ENCODE peak calls at places on chromosomes 3 and 15, in four cellular contexts. Y is MG63, X is WTC11, F is right cardiac atrium. S is an unnamed sample.

GRCh38 chr3:70754314-70754713 is 441.9 kb upstream of the MDFIC2 start:
- DNase-seq in Y (no peak), X (no peak), F (no peak), S (no peak)

GRCh38 chr3:48636149-48636548 is 888 bp upstream of the SLC26A6 start:
- DNase-seq in Y (no peak), X (no peak), F (no peak), S (no peak)

GRCh38 chr15:100751585-100751984 is 128.0 kb upstream of the ALDH1A3 start:
- DNase-seq in Y (no peak), X (no peak), F (no peak), S (no peak)

GRCh38 chr15:70308011-70308761 is 210.5 kb upstream of the TLE3 start:
- DNase-seq in Y (no peak), X (no peak), F (no peak), S (no peak)

GRCh38 chr3:141797167-141797773 is 34.1 kb downstream of the GRK7 start:
- DNase-seq in Y (no peak), X (peak), F (peak), S (no peak)

GRCh38 chr3:151852074-151852811 is 21.2 kb upstream of the SUCNR1 start:
- DNase-seq in Y (no peak), X (no peak), F (no peak), S (no peak)

GRCh38 chr15:26772588-26773484 is at the start of gene GABRB3:
- DNase-seq in Y (peak), X (peak), F (peak), S (peak)

GRCh38 chr3:183490653-183491052 is 62.2 kb upstream of the MCF2L2 start:
- DNase-seq in Y (no peak), X (no peak), F (no peak), S (peak)

GRCh38 chr3:10245313-10245712 is 2.9 kb upstream of the TATDN2 start:
- DNase-seq in Y (no peak), X (no peak), F (no peak), S (no peak)

GRCh38 chr15:70853270-70853854 is 595 bp downstream of the LARP6 start:
- DNase-seq in Y (peak), X (peak), F (peak), S (peak)

GRCh38 chr3:126277629-126278378 is 79.4 kb downstream of the KLF15 start:
- DNase-seq in Y (no peak), X (no peak), F (no peak), S (no peak)

S was measured in Daoy.